ENCODE peak calls at places on chromosomes 3 and 15, in six cellular contexts. G is IMR-90, B is neuronal stem cell, W is H1, V is trophoblast cell, H is H9. T is an unnamed sample.

GRCh38 chr3:150497956-150498355 is 48.3 kb downstream of the SERP1 start:
- DNase-seq in G (peak), W (no peak), H (no peak), V (peak), B (no peak), T (peak)

GRCh38 chr15:79339588-79340314 is 28.8 kb downstream of the TMED3 start:
- DNase-seq in V (peak), B (peak), G (peak), W (no peak), H (no peak), T (peak)

GRCh38 chr3:61562042-61562809 is 855 bp downstream of the PTPRG start:
- DNase-seq in W (no peak), H (no peak), B (no peak), G (peak), V (peak), T (peak)

GRCh38 chr3:173140986-173141385 is at the start of gene SPATA16:
- DNase-seq in W (no peak), V (no peak), G (no peak), H (peak), B (no peak), T (no peak)

GRCh38 chr3:148957586-148957985 is 33.8 kb upstream of the GYG1 start:
- DNase-seq in B (no peak), H (peak), W (peak), V (no peak), G (no peak), T (no peak)

GRCh38 chr3:121514496-121514895 is 31.3 kb downstream of the POLQ start:
- DNase-seq in W (no peak), G (no peak), B (no peak), V (no peak), H (no peak), T (no peak)

GRCh38 chr15:90972133-90972532 is 17.4 kb downstream of the RCCD1 start:
- DNase-seq in V (no peak), W (no peak), G (no peak), H (no peak), B (no peak), T (no peak)

GRCh38 chr15:88456733-88457132 is 10.5 kb downstream of the MRPL46 start:
- DNase-seq in G (no peak), H (no peak), B (no peak), W (no peak), V (no peak), T (no peak)

GRCh38 chr15:29819979-29820801 is 2.1 kb downstream of the TJP1 start:
- DNase-seq in V (no peak), W (no peak), G (peak), H (no peak), B (no peak), T (no peak)

GRCh38 chr3:27544372-27544865 is 60.2 kb upstream of the SLC4A7 start:
- DNase-seq in G (peak), B (no peak), V (peak), W (no peak), H (no peak), T (peak)

GRCh38 chr3:150106752-150107428 is 136.2 kb upstream of the PFN2 start:
- DNase-seq in G (peak), W (peak), H (no peak), V (peak), B (peak), T (peak)

GRCh38 chr3:151327571-151328198 is 1.7 kb downstream of the P2RY13 start:
- DNase-seq in H (no peak), V (peak), W (no peak), B (no peak), G (peak), T (peak)

GRCh38 chr3:42655331-42655888 is 1.9 kb downstream of the ZBTB47 start:
- DNase-seq in H (peak), G (no peak), W (no peak), V (no peak), B (no peak), T (peak)

GRCh38 chr3:78788839-78789238 is 979.0 kb downstream of the ROBO1 start:
- DNase-seq in G (no peak), V (no peak), B (no peak), W (no peak), H (no peak), T (no peak)

GRCh38 chr3:42655980-42656679 is 2.6 kb downstream of the ZBTB47 start:
- DNase-seq in V (no peak), W (no peak), B (no peak), G (peak), H (peak), T (peak)

GRCh38 chr3:106068795-106069194 is 200.0 kb upstream of the CBLB start:
- DNase-seq in B (no peak), W (no peak), H (no peak), V (no peak), G (peak), T (no peak)

DNA sequence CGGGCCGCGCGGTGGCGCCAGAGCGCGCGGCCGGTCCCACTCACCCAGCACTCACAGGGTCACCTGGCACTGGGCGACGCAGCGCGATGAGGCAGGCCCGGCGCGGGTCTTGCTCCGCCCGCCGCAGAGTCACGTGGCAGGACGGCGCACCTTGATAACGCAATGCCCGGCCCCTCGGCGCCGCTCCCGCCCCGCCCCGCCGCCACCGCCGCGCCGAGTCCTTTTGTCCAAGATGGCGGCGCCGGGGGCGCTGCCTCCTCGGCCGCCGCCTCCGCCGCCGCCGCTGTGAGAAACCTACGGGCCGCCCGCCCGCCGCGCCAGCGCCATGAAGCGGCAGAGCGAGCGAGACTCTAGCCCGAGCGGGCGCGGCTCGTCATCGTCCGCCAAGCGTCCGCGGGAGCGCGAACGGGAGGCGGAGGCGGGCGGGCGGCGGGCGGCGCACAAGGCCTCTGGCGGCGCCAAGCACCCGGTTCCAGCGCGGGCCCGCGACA is at the start of gene RBM15B:
- DNase-seq in H (peak), W (peak), G (peak), V (peak), B (peak), T (peak)
- H4K91ac ChIP-seq in H (no peak), W (peak), G (peak), V (peak), B (peak), T (peak)

GRCh38 chr3:196489747-196490146 is 13.8 kb downstream of the RNF168 start:
- DNase-seq in W (no peak), H (no peak), G (no peak), V (no peak), B (no peak), T (no peak)
- H3K4ac ChIP-seq in W (no peak), H (no peak), G (no peak), V (peak), B (no peak), T (no peak)

DNA sequence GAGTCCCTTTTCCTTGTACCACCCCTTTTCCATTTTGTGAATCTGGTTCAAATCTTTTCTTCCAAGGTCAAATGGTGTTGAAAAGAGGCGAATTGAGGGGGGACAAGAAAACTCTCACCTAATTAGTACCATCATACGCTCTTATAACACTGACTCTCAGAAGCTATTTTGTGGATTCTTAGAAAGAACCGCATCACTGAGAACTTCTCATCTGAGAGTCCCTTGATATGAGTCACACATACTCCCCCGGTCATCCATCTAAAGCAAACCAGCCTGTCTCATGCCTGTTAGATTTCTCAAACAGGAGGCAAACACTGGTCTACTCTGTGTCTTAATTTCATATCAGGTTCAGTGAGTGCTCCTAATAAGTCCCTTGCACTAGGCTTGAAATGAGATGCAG is 76.5 kb upstream of the SPRED1 start:
- DNase-seq in V (peak), W (no peak), B (no peak), H (no peak), G (peak), T (peak)
- H4K91ac ChIP-seq in V (no peak), W (no peak), B (no peak), H (no peak), G (no peak), T (no peak)

GRCh38 chr3:141875374-141875892 is 1.0 kb upstream of the ATP1B3 start:
- DNase-seq in B (peak), W (peak), H (peak), G (peak), V (peak), T (peak)

GRCh38 chr3:141875893-141876380 is 506 bp upstream of the ATP1B3 start:
- DNase-seq in W (peak), B (peak), V (peak), G (peak), H (peak), T (peak)

GRCh38 chr3:141877911-141878310 is 1.5 kb downstream of the ATP1B3 start:
- DNase-seq in B (no peak), H (no peak), V (no peak), G (peak), W (no peak), T (peak)

GRCh38 chr3:141876891-141877561 is 583 bp downstream of the ATP1B3 start:
- DNase-seq in V (peak), B (peak), H (peak), G (peak), W (no peak), T (peak)

GRCh38 chr3:141876381-141876890 is at the start of gene ATP1B3:
- DNase-seq in W (peak), V (peak), H (peak), B (peak), G (peak), T (peak)
- H3K4ac ChIP-seq in W (no peak), V (peak), H (no peak), B (no peak), G (peak), T (peak)

GRCh38 chr3:140557476-140557875 is 120.4 kb upstream of the TRIM42 start:
- DNase-seq in V (no peak), G (no peak), B (no peak), W (no peak), H (no peak), T (no peak)

GRCh38 chr3:140552898-140553297 is 125.0 kb upstream of the TRIM42 start:
- DNase-seq in G (no peak), B (no peak), W (no peak), V (no peak), H (no peak), T (no peak)

GRCh38 chr3:140552403-140552802 is 125.5 kb upstream of the TRIM42 start:
- DNase-seq in V (no peak), G (no peak), W (no peak), H (no peak), B (no peak), T (no peak)

GRCh38 chr3:140555666-140556065 is 122.2 kb upstream of the TRIM42 start:
- DNase-seq in W (no peak), G (no peak), V (peak), B (no peak), H (no peak), T (no peak)

GRCh38 chr3:140553591-140553990 is 124.3 kb upstream of the TRIM42 start:
- DNase-seq in V (no peak), H (peak), G (no peak), B (no peak), W (no peak), T (no peak)
- H4K91ac ChIP-seq in V (no peak), H (no peak), G (no peak), B (no peak), W (no peak), T (no peak)

DNA sequence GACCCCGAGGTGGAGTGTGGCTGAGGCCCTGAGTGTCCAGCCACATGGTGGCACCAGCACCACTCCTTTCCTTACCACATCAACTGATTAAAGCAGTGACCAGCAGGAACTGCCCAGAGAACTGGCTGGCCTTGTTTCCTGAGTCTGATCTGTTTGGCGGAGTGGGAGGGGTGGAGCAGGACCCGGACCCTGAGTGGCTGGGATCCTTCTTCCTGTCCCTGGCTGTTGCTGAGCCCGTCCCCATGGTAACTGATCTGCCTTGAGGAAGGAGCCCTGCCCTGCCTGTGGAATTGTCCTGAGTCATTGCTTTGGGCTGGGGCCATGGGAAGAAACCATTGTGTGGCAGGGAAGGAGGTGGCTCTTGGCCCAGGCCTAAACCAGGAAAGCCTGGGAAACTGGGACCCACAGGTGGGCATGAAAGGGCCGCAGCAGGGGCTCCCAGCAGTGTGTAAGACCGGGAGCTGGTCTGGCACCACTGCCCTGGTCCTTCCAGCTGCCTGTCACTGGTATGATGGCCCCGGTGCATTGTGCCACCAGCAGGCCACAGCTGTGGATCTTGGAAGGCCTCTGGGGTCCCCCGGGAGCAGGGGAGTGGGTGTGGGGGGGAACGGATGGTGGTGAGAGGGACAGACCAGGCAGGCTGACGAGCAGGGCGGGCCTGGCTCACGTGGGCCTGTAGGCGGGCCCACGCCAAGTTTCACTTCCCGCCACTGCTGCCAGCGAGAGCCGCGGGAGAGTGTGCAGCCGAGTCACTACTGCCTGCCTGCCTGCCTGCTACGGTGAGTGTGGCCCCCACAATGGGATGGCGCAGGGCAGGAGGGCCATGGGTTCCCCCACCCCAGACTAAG is 19.2 kb downstream of the ATRIP start:
- DNase-seq in G (peak), W (peak), V (peak), H (peak), B (peak), T (peak)
- H3K4ac ChIP-seq in G (peak), W (peak), V (peak), H (peak), B (peak), T (peak)

GRCh38 chr3:88150371-88150770 is 612 bp downstream of the C3orf38 start:
- DNase-seq in B (no peak), G (no peak), V (peak), H (no peak), W (no peak), T (no peak)

GRCh38 chr3:88149516-88150362 is at the start of gene C3orf38:
- DNase-seq in V (peak), H (peak), B (peak), W (peak), G (peak), T (peak)

GRCh38 chr3:88149146-88149515 is 628 bp upstream of the C3orf38 start:
- DNase-seq in B (no peak), G (peak), V (no peak), W (no peak), H (no peak), T (no peak)

GRCh38 chr3:88151358-88151757 is 1.6 kb downstream of the C3orf38 start:
- DNase-seq in W (no peak), V (no peak), B (no peak), G (no peak), H (no peak), T (peak)

GRCh38 chr3:88150771-88151170 is 1.0 kb downstream of the C3orf38 start:
- DNase-seq in B (no peak), W (no peak), V (no peak), G (no peak), H (no peak), T (peak)
- H4K91ac ChIP-seq in B (no peak), W (no peak), V (no peak), G (no peak), H (no peak), T (no peak)

GRCh38 chr3:190048831-190049541 is 71.7 kb downstream of the P3H2 start:
- DNase-seq in H (no peak), B (no peak), G (peak), W (no peak), V (no peak), T (peak)
- H3K4ac ChIP-seq in H (no peak), B (no peak), G (peak), W (no peak), V (no peak), T (no peak)

DNA sequence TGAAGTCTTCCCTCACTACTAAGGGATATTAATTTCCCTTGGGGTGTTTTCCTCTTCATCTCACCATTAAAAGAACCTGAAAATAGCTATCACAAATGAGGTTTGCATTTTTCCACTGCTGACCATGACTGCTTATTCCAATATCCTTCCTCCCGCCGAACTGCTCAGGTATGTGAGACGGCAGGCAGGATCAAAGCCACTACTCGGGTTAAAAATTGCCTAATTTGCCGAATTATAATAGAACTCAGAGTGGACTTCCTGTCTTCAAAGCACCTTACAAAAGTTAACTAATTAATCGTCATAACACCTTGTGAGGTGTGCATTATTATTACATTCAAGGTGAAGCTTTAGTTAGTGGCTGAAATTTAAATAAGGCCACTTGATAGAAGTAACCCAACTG is 655.2 kb upstream of the ADAMTS9 start:
- DNase-seq in W (no peak), H (no peak), G (no peak), B (no peak), V (no peak), T (no peak)
- H4K91ac ChIP-seq in W (no peak), H (no peak), G (no peak), B (no peak), V (no peak), T (no peak)

DNA sequence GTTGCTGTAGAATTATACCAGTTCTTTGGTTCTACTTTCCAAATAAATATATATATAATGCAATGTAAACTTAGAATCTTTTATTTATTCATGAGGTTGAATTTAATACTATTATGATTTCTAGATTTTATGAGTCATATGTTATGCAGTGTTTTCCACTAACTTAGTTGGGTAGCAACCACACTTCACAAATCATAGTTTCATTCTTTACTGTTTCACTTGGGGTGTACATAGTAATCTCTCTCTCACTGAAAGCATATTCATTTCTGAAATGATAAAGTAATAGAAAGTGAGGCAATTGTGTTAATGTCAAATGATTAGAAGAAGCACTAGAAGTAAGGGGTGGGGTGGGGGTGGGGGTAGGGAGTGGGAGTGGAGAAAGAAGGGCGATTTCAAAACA is 52.6 kb downstream of the IQCH start:
- DNase-seq in H (no peak), G (peak), W (no peak), B (no peak), V (no peak), T (no peak)
- H3K4ac ChIP-seq in H (no peak), G (no peak), W (no peak), B (no peak), V (no peak), T (no peak)